ENCODE peak calls at places on chromosomes 7 and 10, in four cellular contexts. One of them, this sample, is unnamed.

GRCh38 chr7:149872419-149873073 is 1.2 kb upstream of the ATP6V0E2 start:
- DNase-seq in progenitor cell of endocrine pancreas: no peak
- DNase-seq in activated CD8-positive, alpha-beta T cell treated with anti-CD3 and anti-CD28 coated beads for 36 hours: peak; percentile 66
- DNase-seq in GM10248: peak; percentile 56
- DNase-seq in this sample: peak; percentile 74

GRCh38 chr7:158026636-158027265 is 560.9 kb downstream of the PTPRN2 start:
- DNase-seq in progenitor cell of endocrine pancreas: no peak
- DNase-seq in activated CD8-positive, alpha-beta T cell treated with anti-CD3 and anti-CD28 coated beads for 36 hours: no peak
- DNase-seq in GM10248: no peak
- DNase-seq in this sample: no peak

GRCh38 chr7:30913821-30914515 is 2.3 kb downstream of the AQP1 start:
- DNase-seq in progenitor cell of endocrine pancreas: no peak
- DNase-seq in activated CD8-positive, alpha-beta T cell treated with anti-CD3 and anti-CD28 coated beads for 36 hours: no peak
- DNase-seq in GM10248: no peak
- DNase-seq in this sample: no peak

GRCh38 chr10:70130878-70131559 is 1.6 kb downstream of the AIFM2 start:
- DNase-seq in progenitor cell of endocrine pancreas: no peak
- DNase-seq in activated CD8-positive, alpha-beta T cell treated with anti-CD3 and anti-CD28 coated beads for 36 hours: no peak
- DNase-seq in GM10248: peak; percentile 13
- DNase-seq in this sample: no peak

GRCh38 chr7:36192877-36193276 is 39.8 kb downstream of the EEPD1 start:
- DNase-seq in progenitor cell of endocrine pancreas: no peak
- DNase-seq in activated CD8-positive, alpha-beta T cell treated with anti-CD3 and anti-CD28 coated beads for 36 hours: no peak
- DNase-seq in GM10248: no peak
- DNase-seq in this sample: no peak

GRCh38 chr10:109961181-109962001 is 38.1 kb upstream of the XPNPEP1 start:
- DNase-seq in progenitor cell of endocrine pancreas: no peak
- DNase-seq in activated CD8-positive, alpha-beta T cell treated with anti-CD3 and anti-CD28 coated beads for 36 hours: no peak
- DNase-seq in GM10248: no peak
- DNase-seq in this sample: no peak

GRCh38 chr7:24917510-24918239 is 62.3 kb downstream of the OSBPL3 start:
- DNase-seq in progenitor cell of endocrine pancreas: no peak
- DNase-seq in activated CD8-positive, alpha-beta T cell treated with anti-CD3 and anti-CD28 coated beads for 36 hours: no peak
- DNase-seq in GM10248: no peak
- DNase-seq in this sample: no peak

GRCh38 chr10:62627985-62628384 is 176.5 kb upstream of the ADO start:
- DNase-seq in progenitor cell of endocrine pancreas: no peak
- DNase-seq in activated CD8-positive, alpha-beta T cell treated with anti-CD3 and anti-CD28 coated beads for 36 hours: no peak
- DNase-seq in GM10248: no peak
- DNase-seq in this sample: no peak

GRCh38 chr7:100158229-100159098 is at the start of gene TRAPPC14:
- DNase-seq in progenitor cell of endocrine pancreas: peak; percentile 82
- DNase-seq in activated CD8-positive, alpha-beta T cell treated with anti-CD3 and anti-CD28 coated beads for 36 hours: peak; percentile 96
- DNase-seq in GM10248: peak; percentile 97
- DNase-seq in this sample: peak; percentile 97

GRCh38 chr10:109727436-109727835 is 195.9 kb downstream of the XPNPEP1 start:
- DNase-seq in progenitor cell of endocrine pancreas: no peak
- DNase-seq in activated CD8-positive, alpha-beta T cell treated with anti-CD3 and anti-CD28 coated beads for 36 hours: no peak
- DNase-seq in GM10248: no peak
- DNase-seq in this sample: no peak

GRCh38 chr7:127320974-127321373 is 68.2 kb upstream of the GRM8 start:
- DNase-seq in progenitor cell of endocrine pancreas: no peak
- DNase-seq in activated CD8-positive, alpha-beta T cell treated with anti-CD3 and anti-CD28 coated beads for 36 hours: no peak
- DNase-seq in GM10248: no peak
- DNase-seq in this sample: no peak

GRCh38 chr10:29039659-29040309 is 249.1 kb upstream of the LYZL1 start:
- DNase-seq in progenitor cell of endocrine pancreas: no peak
- DNase-seq in activated CD8-positive, alpha-beta T cell treated with anti-CD3 and anti-CD28 coated beads for 36 hours: no peak
- DNase-seq in GM10248: no peak
- DNase-seq in this sample: no peak

GRCh38 chr7:73988197-73988596 is 39.8 kb upstream of the ELN start:
- DNase-seq in progenitor cell of endocrine pancreas: no peak
- DNase-seq in activated CD8-positive, alpha-beta T cell treated with anti-CD3 and anti-CD28 coated beads for 36 hours: no peak
- DNase-seq in GM10248: no peak
- DNase-seq in this sample: no peak

GRCh38 chr10:16893664-16894063 is 76.4 kb upstream of the RSU1 start:
- DNase-seq in progenitor cell of endocrine pancreas: no peak
- DNase-seq in activated CD8-positive, alpha-beta T cell treated with anti-CD3 and anti-CD28 coated beads for 36 hours: no peak
- DNase-seq in GM10248: no peak
- DNase-seq in this sample: no peak

GRCh38 chr10:24208661-24209420 is at the start of gene KIAA1217:
- DNase-seq in progenitor cell of endocrine pancreas: peak; percentile 26
- DNase-seq in activated CD8-positive, alpha-beta T cell treated with anti-CD3 and anti-CD28 coated beads for 36 hours: peak; percentile 37
- DNase-seq in GM10248: peak; percentile 39
- DNase-seq in this sample: no peak

GRCh38 chr7:143494622-143495021 is 16.9 kb downstream of the TAS2R41 start:
- DNase-seq in progenitor cell of endocrine pancreas: no peak
- DNase-seq in activated CD8-positive, alpha-beta T cell treated with anti-CD3 and anti-CD28 coated beads for 36 hours: no peak
- DNase-seq in GM10248: no peak
- DNase-seq in this sample: no peak
- TF ChIP-seq CTCF in progenitor cell of endocrine pancreas: no peak
- TF ChIP-seq CTCF in activated CD8-positive, alpha-beta T cell treated with anti-CD3 and anti-CD28 coated beads for 36 hours: no peak
- TF ChIP-seq CTCF in GM10248: no peak
- TF ChIP-seq CTCF in this sample: no peak

DNA sequence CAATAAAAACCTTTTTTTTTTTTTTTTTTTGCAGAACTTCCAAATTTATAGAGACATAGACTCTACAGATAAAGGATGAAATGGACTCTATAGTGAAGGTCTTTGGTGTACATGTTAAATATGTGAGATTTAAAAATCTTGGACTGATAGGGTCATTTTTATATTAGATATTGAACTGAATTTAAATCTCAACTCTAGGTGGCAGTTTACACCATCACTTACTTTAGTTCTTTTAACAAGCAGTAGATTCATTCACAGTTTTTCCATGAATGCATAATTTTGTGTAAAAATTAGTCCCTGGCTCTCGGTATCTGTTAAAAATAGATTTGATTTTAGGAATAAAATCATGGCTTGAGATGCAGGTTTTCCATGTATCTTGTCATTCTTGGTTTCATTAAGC is 31.1 kb upstream of the SNX13 start:
- DNase-seq in progenitor cell of endocrine pancreas: no peak
- DNase-seq in activated CD8-positive, alpha-beta T cell treated with anti-CD3 and anti-CD28 coated beads for 36 hours: no peak
- DNase-seq in GM10248: no peak
- DNase-seq in this sample: no peak
- TF ChIP-seq CTCF in progenitor cell of endocrine pancreas: no peak
- TF ChIP-seq CTCF in activated CD8-positive, alpha-beta T cell treated with anti-CD3 and anti-CD28 coated beads for 36 hours: no peak
- TF ChIP-seq CTCF in GM10248: no peak
- TF ChIP-seq CTCF in this sample: no peak

DNA sequence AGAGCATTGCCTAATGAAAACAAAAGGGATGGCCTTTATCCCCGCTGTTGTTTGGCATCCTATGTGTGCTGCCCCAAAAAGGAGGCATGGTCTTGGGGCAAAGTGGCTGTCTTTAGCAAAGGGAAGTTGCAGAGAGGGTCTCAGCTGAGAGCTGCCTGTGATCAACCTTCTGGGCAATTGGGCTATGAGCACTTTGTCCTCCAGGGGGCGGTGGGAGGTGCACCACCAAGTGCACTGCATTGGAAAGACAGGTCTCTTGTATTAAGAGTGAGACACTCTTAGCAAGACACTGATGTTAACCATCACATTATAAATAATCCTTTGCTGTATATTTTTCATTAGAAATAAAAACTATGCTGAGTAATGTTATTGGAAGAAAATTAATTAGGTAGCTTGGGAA is 314.8 kb downstream of the POM121L12 start:
- DNase-seq in progenitor cell of endocrine pancreas: peak; percentile 45
- DNase-seq in activated CD8-positive, alpha-beta T cell treated with anti-CD3 and anti-CD28 coated beads for 36 hours: peak; percentile 29
- DNase-seq in GM10248: no peak
- DNase-seq in this sample: peak; percentile 3
- TF ChIP-seq CTCF in progenitor cell of endocrine pancreas: peak; percentile 81
- TF ChIP-seq CTCF in activated CD8-positive, alpha-beta T cell treated with anti-CD3 and anti-CD28 coated beads for 36 hours: peak; percentile 34
- TF ChIP-seq CTCF in GM10248: peak; percentile 33
- TF ChIP-seq CTCF in this sample: peak; percentile 7

GRCh38 chr10:125983161-125983560 is 86.8 kb downstream of the FANK1 start:
- DNase-seq in progenitor cell of endocrine pancreas: no peak
- DNase-seq in activated CD8-positive, alpha-beta T cell treated with anti-CD3 and anti-CD28 coated beads for 36 hours: no peak
- DNase-seq in GM10248: no peak
- DNase-seq in this sample: no peak

GRCh38 chr10:125979976-125980375 is 83.6 kb downstream of the FANK1 start:
- DNase-seq in progenitor cell of endocrine pancreas: no peak
- DNase-seq in activated CD8-positive, alpha-beta T cell treated with anti-CD3 and anti-CD28 coated beads for 36 hours: no peak
- DNase-seq in GM10248: no peak
- DNase-seq in this sample: no peak

GRCh38 chr10:125982256-125982948 is 86.0 kb downstream of the FANK1 start:
- DNase-seq in progenitor cell of endocrine pancreas: no peak
- DNase-seq in activated CD8-positive, alpha-beta T cell treated with anti-CD3 and anti-CD28 coated beads for 36 hours: peak; percentile 9
- DNase-seq in GM10248: peak; percentile 48
- DNase-seq in this sample: peak; percentile 59

GRCh38 chr10:125980521-125980920 is 84.2 kb downstream of the FANK1 start:
- DNase-seq in progenitor cell of endocrine pancreas: no peak
- DNase-seq in activated CD8-positive, alpha-beta T cell treated with anti-CD3 and anti-CD28 coated beads for 36 hours: no peak
- DNase-seq in GM10248: no peak
- DNase-seq in this sample: no peak

GRCh38 chr10:125977206-125977605 is 80.8 kb downstream of the FANK1 start:
- DNase-seq in progenitor cell of endocrine pancreas: no peak
- DNase-seq in activated CD8-positive, alpha-beta T cell treated with anti-CD3 and anti-CD28 coated beads for 36 hours: no peak
- DNase-seq in GM10248: no peak
- DNase-seq in this sample: no peak
- TF ChIP-seq CTCF in progenitor cell of endocrine pancreas: peak; percentile 22
- TF ChIP-seq CTCF in activated CD8-positive, alpha-beta T cell treated with anti-CD3 and anti-CD28 coated beads for 36 hours: no peak
- TF ChIP-seq CTCF in GM10248: peak; percentile 12
- TF ChIP-seq CTCF in this sample: no peak

DNA sequence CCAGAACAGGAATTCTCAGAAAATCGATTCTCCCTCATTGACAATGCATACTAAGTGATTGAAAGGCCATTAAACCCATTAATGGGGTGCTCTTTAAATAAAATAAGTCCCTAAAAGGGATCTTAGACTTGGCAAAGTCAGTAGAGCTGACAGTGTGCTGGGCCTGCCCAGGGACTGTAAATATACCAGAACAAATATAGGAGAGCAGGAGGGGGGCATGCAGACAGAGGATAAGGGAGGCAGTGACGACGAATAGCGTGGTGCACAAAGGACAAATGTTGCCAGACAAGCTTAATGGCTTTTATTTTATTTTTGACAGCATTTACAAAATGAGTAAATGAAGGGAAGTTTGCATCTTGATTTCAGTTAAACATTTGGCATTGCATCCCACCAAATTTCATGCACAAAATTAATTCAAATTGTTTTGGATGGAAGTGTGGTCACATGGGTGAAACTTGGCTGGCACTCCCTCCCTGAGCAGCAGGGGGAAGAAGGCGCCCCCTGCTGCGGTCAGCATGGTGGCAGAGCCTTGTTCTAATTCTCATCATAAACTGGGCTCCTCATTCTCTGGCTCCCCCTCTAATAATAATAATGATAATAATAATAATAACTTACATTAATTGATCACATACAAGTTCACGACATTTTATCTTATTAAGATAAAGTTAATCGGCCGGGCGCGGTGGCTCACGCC is 215.9 kb downstream of the SNX10 start:
- DNase-seq in progenitor cell of endocrine pancreas: no peak
- DNase-seq in activated CD8-positive, alpha-beta T cell treated with anti-CD3 and anti-CD28 coated beads for 36 hours: no peak
- DNase-seq in GM10248: no peak
- DNase-seq in this sample: no peak
- TF ChIP-seq CTCF in progenitor cell of endocrine pancreas: peak; percentile 41
- TF ChIP-seq CTCF in activated CD8-positive, alpha-beta T cell treated with anti-CD3 and anti-CD28 coated beads for 36 hours: no peak
- TF ChIP-seq CTCF in GM10248: no peak
- TF ChIP-seq CTCF in this sample: no peak

GRCh38 chr10:32005050-32005449 is 51.2 kb downstream of the KIF5B start:
- DNase-seq in progenitor cell of endocrine pancreas: no peak
- DNase-seq in activated CD8-positive, alpha-beta T cell treated with anti-CD3 and anti-CD28 coated beads for 36 hours: peak; percentile 63
- DNase-seq in GM10248: peak; percentile 34
- DNase-seq in this sample: peak; percentile 47
- TF ChIP-seq CTCF in progenitor cell of endocrine pancreas: peak; percentile 62
- TF ChIP-seq CTCF in activated CD8-positive, alpha-beta T cell treated with anti-CD3 and anti-CD28 coated beads for 36 hours: peak; percentile 54
- TF ChIP-seq CTCF in GM10248: peak; percentile 50
- TF ChIP-seq CTCF in this sample: peak; percentile 16

DNA sequence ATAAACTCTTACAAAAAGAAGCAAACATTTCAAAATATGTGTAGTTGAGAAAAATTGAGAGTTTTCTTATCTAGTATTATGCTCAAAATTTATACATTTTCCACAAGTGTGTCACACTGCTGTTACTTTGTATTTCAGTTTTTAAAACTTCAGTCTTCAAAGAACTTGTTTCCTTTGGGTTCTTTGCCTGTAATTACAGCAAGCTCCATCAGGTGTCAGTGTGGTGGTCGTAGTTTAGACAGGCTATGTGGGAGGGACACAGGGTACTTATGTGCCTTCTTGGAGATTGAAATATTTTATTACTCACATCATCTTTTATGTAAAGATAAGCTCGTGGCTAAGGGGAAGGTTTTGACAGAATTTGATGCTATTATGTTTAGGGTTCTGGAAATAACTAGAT is 360.5 kb downstream of the FGFR2 start:
- DNase-seq in progenitor cell of endocrine pancreas: no peak
- DNase-seq in activated CD8-positive, alpha-beta T cell treated with anti-CD3 and anti-CD28 coated beads for 36 hours: no peak
- DNase-seq in GM10248: no peak
- DNase-seq in this sample: no peak
- TF ChIP-seq CTCF in progenitor cell of endocrine pancreas: peak; percentile 23
- TF ChIP-seq CTCF in activated CD8-positive, alpha-beta T cell treated with anti-CD3 and anti-CD28 coated beads for 36 hours: no peak
- TF ChIP-seq CTCF in GM10248: no peak
- TF ChIP-seq CTCF in this sample: no peak

GRCh38 chr7:108097703-108098102 is 32.5 kb downstream of the LAMB4 start:
- DNase-seq in progenitor cell of endocrine pancreas: no peak
- DNase-seq in activated CD8-positive, alpha-beta T cell treated with anti-CD3 and anti-CD28 coated beads for 36 hours: no peak
- DNase-seq in GM10248: no peak
- DNase-seq in this sample: no peak
- TF ChIP-seq CTCF in progenitor cell of endocrine pancreas: peak; percentile 36
- TF ChIP-seq CTCF in activated CD8-positive, alpha-beta T cell treated with anti-CD3 and anti-CD28 coated beads for 36 hours: peak; percentile 21
- TF ChIP-seq CTCF in GM10248: peak; percentile 8
- TF ChIP-seq CTCF in this sample: no peak

GRCh38 chr7:913736-914520 is 37.6 kb downstream of the GET4 start:
- DNase-seq in progenitor cell of endocrine pancreas: no peak
- DNase-seq in activated CD8-positive, alpha-beta T cell treated with anti-CD3 and anti-CD28 coated beads for 36 hours: no peak
- DNase-seq in GM10248: no peak
- DNase-seq in this sample: no peak
- TF ChIP-seq CTCF in progenitor cell of endocrine pancreas: no peak
- TF ChIP-seq CTCF in activated CD8-positive, alpha-beta T cell treated with anti-CD3 and anti-CD28 coated beads for 36 hours: no peak
- TF ChIP-seq CTCF in GM10248: no peak
- TF ChIP-seq CTCF in this sample: no peak

This sample was measured in GM20000.